ENCODE peak calls at places on chromosome 6, in four cellular contexts. One of them, this sample, is unnamed.

GRCh38 chr6:12595161-12595792 is 121.3 kb upstream of the PHACTR1 start:
- DNase-seq in GDM1: no peak
- DNase-seq in activated CD4-positive, alpha-beta T cell treated with anti-CD3 and anti-CD28 coated beads for 48 hours: no peak
- DNase-seq in kidney tubule cell: peak
- DNase-seq in this sample: no peak

GRCh38 chr6:74899416-74899815 is 306.4 kb downstream of the COL12A1 start:
- DNase-seq in GDM1: no peak
- DNase-seq in activated CD4-positive, alpha-beta T cell treated with anti-CD3 and anti-CD28 coated beads for 48 hours: no peak
- DNase-seq in kidney tubule cell: peak
- DNase-seq in this sample: no peak

GRCh38 chr6:44263357-44264100 is 1.8 kb downstream of the NFKBIE start:
- DNase-seq in kidney tubule cell: peak
- DNase-seq in activated CD4-positive, alpha-beta T cell treated with anti-CD3 and anti-CD28 coated beads for 48 hours: no peak
- DNase-seq in GDM1: no peak
- DNase-seq in this sample: peak

GRCh38 chr6:136362421-136363090 is 72.9 kb upstream of the BCLAF1 start:
- DNase-seq in GDM1: no peak
- DNase-seq in activated CD4-positive, alpha-beta T cell treated with anti-CD3 and anti-CD28 coated beads for 48 hours: no peak
- DNase-seq in kidney tubule cell: no peak
- DNase-seq in this sample: no peak

GRCh38 chr6:152391179-152391880 is 245.8 kb downstream of the SYNE1 start:
- DNase-seq in GDM1: no peak
- DNase-seq in kidney tubule cell: no peak
- DNase-seq in activated CD4-positive, alpha-beta T cell treated with anti-CD3 and anti-CD28 coated beads for 48 hours: no peak
- DNase-seq in this sample: no peak

GRCh38 chr6:166474721-166475565 is 92.2 kb upstream of the MPC1 start:
- DNase-seq in activated CD4-positive, alpha-beta T cell treated with anti-CD3 and anti-CD28 coated beads for 48 hours: no peak
- DNase-seq in GDM1: no peak
- DNase-seq in kidney tubule cell: no peak
- DNase-seq in this sample: no peak

GRCh38 chr6:43970913-43971775 is 156.1 kb downstream of the MRPL14 start:
- DNase-seq in activated CD4-positive, alpha-beta T cell treated with anti-CD3 and anti-CD28 coated beads for 48 hours: no peak
- DNase-seq in GDM1: no peak
- DNase-seq in kidney tubule cell: no peak
- DNase-seq in this sample: no peak

GRCh38 chr6:72622094-72622540 is 253 bp downstream of the KCNQ5 start:
- DNase-seq in GDM1: peak
- DNase-seq in kidney tubule cell: peak
- DNase-seq in activated CD4-positive, alpha-beta T cell treated with anti-CD3 and anti-CD28 coated beads for 48 hours: peak
- DNase-seq in this sample: peak

GRCh38 chr6:150373260-150373701 is 4.5 kb downstream of the IYD start:
- DNase-seq in activated CD4-positive, alpha-beta T cell treated with anti-CD3 and anti-CD28 coated beads for 48 hours: peak
- DNase-seq in GDM1: no peak
- DNase-seq in kidney tubule cell: peak
- DNase-seq in this sample: no peak

GRCh38 chr6:111477481-111477938 is 5.5 kb downstream of the REV3L start:
- DNase-seq in activated CD4-positive, alpha-beta T cell treated with anti-CD3 and anti-CD28 coated beads for 48 hours: no peak
- DNase-seq in GDM1: no peak
- DNase-seq in kidney tubule cell: peak
- DNase-seq in this sample: no peak

GRCh38 chr6:90654806-90655205 is 67.9 kb upstream of the MAP3K7 start:
- DNase-seq in activated CD4-positive, alpha-beta T cell treated with anti-CD3 and anti-CD28 coated beads for 48 hours: no peak
- DNase-seq in GDM1: no peak
- DNase-seq in kidney tubule cell: no peak
- DNase-seq in this sample: no peak

GRCh38 chr6:88480822-88481221 is 314.7 kb upstream of the CNR1 start:
- DNase-seq in GDM1: no peak
- DNase-seq in activated CD4-positive, alpha-beta T cell treated with anti-CD3 and anti-CD28 coated beads for 48 hours: no peak
- DNase-seq in kidney tubule cell: no peak
- DNase-seq in this sample: no peak

GRCh38 chr6:78460711-78461110 is 406.6 kb upstream of the IRAK1BP1 start:
- DNase-seq in GDM1: no peak
- DNase-seq in kidney tubule cell: no peak
- DNase-seq in activated CD4-positive, alpha-beta T cell treated with anti-CD3 and anti-CD28 coated beads for 48 hours: no peak
- DNase-seq in this sample: no peak

GRCh38 chr6:24274441-24275083 is 83.3 kb downstream of the DCDC2 start:
- DNase-seq in activated CD4-positive, alpha-beta T cell treated with anti-CD3 and anti-CD28 coated beads for 48 hours: no peak
- DNase-seq in GDM1: no peak
- DNase-seq in kidney tubule cell: no peak
- DNase-seq in this sample: no peak

GRCh38 chr6:41189968-41190367 is 11.0 kb downstream of the TREML2 start:
- DNase-seq in activated CD4-positive, alpha-beta T cell treated with anti-CD3 and anti-CD28 coated beads for 48 hours: no peak
- DNase-seq in kidney tubule cell: no peak
- DNase-seq in GDM1: no peak
- DNase-seq in this sample: no peak

GRCh38 chr6:112310439-112311154 is 36.5 kb upstream of the RFPL4B start:
- DNase-seq in GDM1: no peak
- DNase-seq in kidney tubule cell: no peak
- DNase-seq in activated CD4-positive, alpha-beta T cell treated with anti-CD3 and anti-CD28 coated beads for 48 hours: no peak
- DNase-seq in this sample: no peak

GRCh38 chr6:43753570-43754183 is 16.3 kb upstream of the VEGFA start:
- DNase-seq in activated CD4-positive, alpha-beta T cell treated with anti-CD3 and anti-CD28 coated beads for 48 hours: no peak
- DNase-seq in kidney tubule cell: no peak
- DNase-seq in GDM1: no peak
- DNase-seq in this sample: no peak

GRCh38 chr6:8243462-8243861 is 141.1 kb upstream of the EEF1E1 start:
- DNase-seq in GDM1: no peak
- DNase-seq in kidney tubule cell: peak
- DNase-seq in activated CD4-positive, alpha-beta T cell treated with anti-CD3 and anti-CD28 coated beads for 48 hours: no peak
- DNase-seq in this sample: no peak

GRCh38 chr6:125957845-125958244 is 1.3 kb downstream of the HINT3 start:
- DNase-seq in kidney tubule cell: peak
- DNase-seq in GDM1: no peak
- DNase-seq in activated CD4-positive, alpha-beta T cell treated with anti-CD3 and anti-CD28 coated beads for 48 hours: no peak
- DNase-seq in this sample: peak

GRCh38 chr6:108714012-108714773 is 134.0 kb upstream of the ARMC2 start:
- DNase-seq in GDM1: no peak
- DNase-seq in kidney tubule cell: peak
- DNase-seq in activated CD4-positive, alpha-beta T cell treated with anti-CD3 and anti-CD28 coated beads for 48 hours: no peak
- DNase-seq in this sample: no peak